ENCODE peak calls at places on chromosomes 13 and 19, in four cellular contexts. A is K562, C is HepG2, M is GM12878. Y is an unnamed sample.

GRCh38 chr13:110991991-110992508 is 77.2 kb upstream of the ANKRD10 start:
- DNase-seq in A (no peak), C (no peak), M (no peak), Y (no peak)

GRCh38 chr19:27972291-27973040 is 1240.5 kb downstream of the UQCRFS1 start:
- DNase-seq in A (no peak), C (no peak), M (no peak), Y (no peak)

GRCh38 chr19:49592486-49593232 is 1.7 kb downstream of the PRR12 start:
- DNase-seq in A (peak; percentile 55), C (no peak), M (no peak), Y (no peak)

GRCh38 chr19:52662631-52663030 is 24.5 kb upstream of the ZNF83 start:
- DNase-seq in A (no peak), C (no peak), M (no peak), Y (no peak)

GRCh38 chr19:58582985-58583384 is 9.8 kb upstream of the MZF1 start:
- DNase-seq in A (no peak), C (no peak), M (no peak), Y (no peak)

GRCh38 chr13:47478985-47479384 is 522.1 kb downstream of the SUCLA2 start:
- DNase-seq in A (no peak), C (no peak), M (no peak), Y (no peak)

GRCh38 chr19:359653-359925 is 15.0 kb upstream of the MIER2 start:
- DNase-seq in A (no peak), C (no peak), M (no peak), Y (no peak)

GRCh38 chr13:107866007-107866665 is 349.2 kb downstream of the LIG4 start:
- DNase-seq in A (peak; percentile 63), C (no peak), M (no peak), Y (peak; percentile 77)

GRCh38 chr13:48158290-48158689 is 63.4 kb upstream of the MED4 start:
- DNase-seq in A (no peak), C (no peak), M (peak; percentile 30), Y (no peak)

GRCh38 chr19:10603873-10604459 is 16.9 kb upstream of the AP1M2 start:
- DNase-seq in A (no peak), C (no peak), M (peak; percentile 70), Y (peak; percentile 5)

GRCh38 chr13:47216176-47216822 is 319.4 kb upstream of the HTR2A start:
- DNase-seq in A (no peak), C (no peak), M (no peak), Y (no peak)

GRCh38 chr13:64912141-64912540 is 2318.0 kb downstream of the PCDH9 start:
- DNase-seq in A (no peak), C (no peak), M (no peak), Y (no peak)

GRCh38 chr19:53908106-53908932 is 759 bp upstream of the CACNG7 start:
- DNase-seq in A (peak; percentile 75), C (no peak), M (no peak), Y (peak; percentile 89)

GRCh38 chr19:50025794-50026549 is at the start of gene ZNF473:
- DNase-seq in A (peak; percentile 96), C (peak; percentile 92), M (no peak), Y (peak; percentile 86)

GRCh38 chr19:10289836-10290438 is at the start of gene ICAM5:
- DNase-seq in A (peak; percentile 94), C (no peak), M (no peak), Y (no peak)

GRCh38 chr13:73235385-73235784 is 176.6 kb downstream of the KLF5 start:
- DNase-seq in A (no peak), C (no peak), M (no peak), Y (no peak)

GRCh38 chr13:25752957-25753540 is 298.8 kb downstream of the SHISA2 start:
- DNase-seq in A (no peak), C (no peak), M (no peak), Y (no peak)

GRCh38 chr13:45490068-45490467 is 25.3 kb downstream of the COG3 start:
- DNase-seq in A (peak; percentile 18), C (peak; percentile 25), M (no peak), Y (peak; percentile 27)

GRCh38 chr13:73991384-73991783 is 142.8 kb downstream of the KLF12 start:
- DNase-seq in A (no peak), C (no peak), M (no peak), Y (no peak)

GRCh38 chr19:48815870-48816501 is 5.2 kb upstream of the BCAT2 start:
- DNase-seq in A (peak; percentile 44), C (peak; percentile 86), M (no peak), Y (peak; percentile 36)

GRCh38 chr19:41261474-41262190 is 2.5 kb upstream of the HNRNPUL1 start:
- DNase-seq in A (no peak), C (no peak), M (no peak), Y (no peak)

GRCh38 chr19:41263850-41264580 is at the start of gene HNRNPUL1:
- DNase-seq in A (peak; percentile 100), C (peak; percentile 100), M (peak; percentile 100), Y (peak; percentile 98)

GRCh38 chr19:41263042-41263849 is 926 bp upstream of the HNRNPUL1 start:
- DNase-seq in A (peak; percentile 75), C (peak; percentile 35), M (peak; percentile 42), Y (peak; percentile 50)

GRCh38 chr19:41265376-41266153 is 1.4 kb downstream of the HNRNPUL1 start:
- DNase-seq in A (peak; percentile 44), C (peak; percentile 56), M (no peak), Y (peak; percentile 27)

DNA sequence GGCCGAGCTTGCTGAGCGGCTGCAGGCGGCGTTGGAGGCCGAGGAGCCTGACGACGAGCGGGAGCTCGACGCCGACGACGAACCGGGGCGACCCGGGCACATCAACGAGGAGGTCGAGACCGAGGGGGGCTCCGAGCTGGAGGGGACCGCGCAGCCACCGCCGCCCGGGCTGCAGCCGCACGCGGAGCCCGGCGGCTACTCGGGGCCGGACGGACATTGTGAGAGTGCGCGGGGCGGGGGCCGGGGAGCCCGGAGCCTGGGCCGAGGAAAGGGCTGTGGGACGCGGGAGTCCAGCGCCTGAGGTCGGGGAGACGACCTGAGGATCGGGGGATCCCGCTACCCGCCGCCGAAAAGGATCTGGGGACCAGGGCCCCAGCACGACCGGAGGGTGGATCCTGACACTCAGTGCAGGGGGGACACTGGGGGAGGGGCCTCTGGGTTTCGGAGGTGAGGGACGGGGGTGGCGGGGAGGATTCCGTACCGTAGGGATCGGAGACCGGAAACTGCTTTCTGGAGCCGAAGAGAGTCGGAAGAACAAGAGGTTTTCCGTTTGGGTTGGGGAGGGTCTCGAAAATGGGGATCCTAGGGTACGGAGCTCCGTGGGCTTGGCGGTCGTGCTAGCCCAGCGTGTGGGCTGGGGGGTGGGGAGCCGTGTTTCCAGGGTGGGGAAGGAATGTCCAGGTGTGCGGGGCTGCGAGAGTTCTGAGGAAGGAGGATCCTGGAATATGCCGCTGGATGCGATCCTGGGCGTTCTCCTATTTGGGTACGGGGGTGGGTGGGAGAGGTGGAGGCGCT is 606 bp downstream of the HNRNPUL1 start:
- DNase-seq in A (peak; percentile 72), C (peak; percentile 46), M (no peak), Y (peak; percentile 67)
- TF ChIP-seq MXI1 in A (no peak), C (no peak), M (no peak), Y (peak; percentile 22)

GRCh38 chr19:29516358-29516725 is 9.5 kb upstream of the VSTM2B start:
- DNase-seq in A (no peak), C (no peak), M (no peak), Y (no peak)

GRCh38 chr19:29516821-29517395 is 8.9 kb upstream of the VSTM2B start:
- DNase-seq in A (no peak), C (no peak), M (no peak), Y (no peak)

GRCh38 chr19:29515706-29516357 is 10.0 kb upstream of the VSTM2B start:
- DNase-seq in A (no peak), C (no peak), M (no peak), Y (no peak)

GRCh38 chr19:29514525-29515232 is 11.1 kb upstream of the VSTM2B start:
- DNase-seq in A (no peak), C (no peak), M (no peak), Y (no peak)

DNA sequence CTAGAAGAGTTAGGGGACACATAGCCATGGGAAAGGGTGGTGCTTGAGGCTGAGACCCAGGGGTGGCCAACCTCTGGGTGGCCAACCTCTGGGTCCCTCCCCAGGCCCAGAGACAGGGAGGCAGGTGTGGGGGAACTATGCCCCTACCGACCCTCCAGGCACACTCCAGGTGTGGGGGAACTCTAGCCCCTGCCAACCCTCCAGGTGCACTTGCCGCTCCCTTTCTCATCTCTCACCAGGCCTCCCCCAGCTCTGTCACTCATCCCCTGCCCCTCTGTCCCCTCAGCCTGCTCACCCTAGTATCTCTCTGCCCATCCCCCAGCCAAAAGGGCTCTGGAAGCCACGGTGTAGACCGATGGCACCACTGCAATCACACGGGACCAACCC is 10.6 kb upstream of the VSTM2B start:
- DNase-seq in A (no peak), C (no peak), M (no peak), Y (no peak)
- TF ChIP-seq SIN3A in A (no peak), C (no peak), M (no peak), Y (no peak)

DNA sequence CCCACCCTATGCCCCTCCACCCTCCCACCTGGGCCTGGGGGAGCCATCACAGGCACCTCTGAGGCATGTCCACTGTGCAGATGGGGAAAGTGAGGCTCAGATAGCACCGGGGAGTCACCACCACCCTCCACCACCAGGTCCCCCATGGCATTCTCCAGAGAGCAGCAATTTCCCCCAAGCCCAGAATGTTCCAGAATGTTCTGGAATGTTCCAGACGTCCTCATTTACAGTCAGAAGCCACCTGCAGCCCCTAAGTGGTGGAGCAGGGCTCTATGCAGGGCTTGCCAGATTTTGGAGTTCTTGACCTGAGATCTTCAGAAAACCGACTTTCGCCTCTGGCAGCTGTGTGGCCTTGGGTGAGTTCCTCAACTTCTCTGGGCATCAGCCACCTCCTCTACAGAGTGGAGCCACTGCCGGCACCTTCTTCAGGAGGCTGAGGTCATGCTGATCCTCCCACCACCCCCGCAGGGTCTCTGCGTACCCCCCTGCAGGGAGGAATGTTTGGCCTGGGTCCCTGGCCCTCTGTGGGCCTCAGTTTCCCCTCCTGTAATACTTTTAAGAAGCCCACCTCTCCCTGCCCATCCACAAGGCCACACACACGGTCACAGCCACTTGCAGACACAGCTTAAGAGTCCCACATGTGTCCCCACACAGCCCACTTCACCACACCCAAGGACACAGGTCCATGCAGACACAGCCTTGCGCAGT is 6.2 kb downstream of the FUT5 start:
- DNase-seq in A (no peak), C (no peak), M (no peak), Y (peak; percentile 10)
- TF ChIP-seq MXI1 in A (no peak), C (no peak), M (no peak), Y (no peak)

DNA sequence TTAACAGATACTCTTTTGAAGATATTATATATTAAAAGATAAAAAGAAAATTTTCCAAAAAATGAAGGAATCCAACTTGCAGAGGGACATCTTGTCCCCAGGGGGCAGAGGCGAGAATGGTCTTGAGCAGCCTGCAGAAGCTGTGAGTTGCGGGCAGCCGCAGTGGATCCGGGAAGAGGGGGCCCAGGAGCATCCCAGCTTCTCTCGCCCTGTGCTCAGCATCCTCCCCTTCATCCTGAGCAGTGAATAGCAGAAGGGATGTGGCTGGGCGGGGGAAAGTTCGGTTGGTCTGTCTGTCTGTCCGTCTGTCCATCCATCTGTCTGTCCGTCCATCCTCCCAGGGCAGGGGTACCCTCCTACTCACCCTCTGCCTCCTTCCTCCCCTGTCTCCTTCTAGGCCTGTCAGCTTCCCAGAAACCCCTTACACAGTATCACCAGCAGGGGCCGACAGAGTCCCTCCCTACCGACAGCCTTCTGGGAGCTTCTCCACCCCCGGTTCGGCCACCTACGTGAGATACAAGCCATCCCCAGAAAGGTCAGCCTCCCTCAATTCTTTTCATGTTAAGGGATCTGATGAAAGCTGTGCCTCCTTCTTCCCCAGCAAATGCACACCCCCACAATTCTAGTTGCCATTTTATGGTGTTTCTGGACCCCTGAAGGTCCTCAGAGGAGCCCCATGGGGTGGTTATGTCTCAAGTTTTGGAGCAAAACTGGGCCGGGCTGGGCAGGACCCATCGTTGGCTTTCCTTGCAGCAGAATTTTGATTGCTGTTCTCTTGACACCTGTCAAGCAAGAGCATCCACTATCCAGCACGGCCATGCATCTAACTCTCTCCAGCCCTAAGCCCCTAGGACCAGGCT is 81.6 kb downstream of the DPF1 start:
- DNase-seq in A (peak; percentile 84), C (peak; percentile 33), M (no peak), Y (peak; percentile 87)
- TF ChIP-seq SIN3A in A (no peak), C (no peak), M (no peak), Y (no peak)

GRCh38 chr19:13091400-13092161 is 11.1 kb downstream of the LYL1 start:
- DNase-seq in A (no peak), C (no peak), M (no peak), Y (peak; percentile 91)
- TF ChIP-seq MXI1 in A (no peak), C (no peak), M (no peak), Y (peak; percentile 37)

Y was measured in SK-N-SH.